ENCODE peak calls at places on chromosomes 7 and 10, in nine cellular contexts. O is tibial nerve; T is HEK293T; B is GM06990; C is SJSA1; H is stimulated activated CD4-positive, alpha-beta T cell treated with anti-CD3 and anti-CD28 coated beads, Interleukin-1b, Interleukin-23, amount 100 ng/mL, for 48 hours; Y is HT-29; G is skeletal muscle cell; D is hypothalamus. V is an unnamed sample.
A peak's percentile ranks its signal among the peaks of the same experiment; 100 is the strongest.

GRCh38 chr7:2757904-2758672 is 70.1 kb downstream of the AMZ1 start:
- DNase-seq in O (peak; percentile 50), T (peak; percentile 55), B (peak; percentile 63), C (peak; percentile 88), H (peak; percentile 89), Y (peak; percentile 90), G (peak; percentile 97), D (no peak), V (peak; percentile 86)

GRCh38 chr10:29723704-29724103 is 88.9 kb upstream of the SVIL start:
- DNase-seq in O (no peak), T (no peak), B (no peak), C (no peak), H (no peak), Y (no peak), G (no peak), D (no peak), V (no peak)

GRCh38 chr10:88986549-88987242 is 3.9 kb upstream of the FAS start:
- DNase-seq in O (peak; percentile 67), T (peak; percentile 18), B (no peak), C (no peak), H (no peak), Y (peak; percentile 73), G (no peak), D (no peak), V (no peak)

GRCh38 chr7:30465342-30466170 is 13.0 kb downstream of the NOD1 start:
- DNase-seq in O (no peak), T (no peak), B (no peak), C (no peak), H (no peak), Y (peak; percentile 26), G (no peak), D (no peak), V (no peak)

GRCh38 chr7:132333301-132333700 is 243.0 kb downstream of the PLXNA4 start:
- DNase-seq in O (no peak), T (no peak), B (no peak), C (no peak), H (no peak), Y (no peak), G (no peak), D (no peak), V (no peak)

GRCh38 chr10:124725171-124725631 is 19.0 kb downstream of the FAM53B start:
- DNase-seq in O (no peak), T (no peak), B (no peak), C (no peak), H (no peak), Y (no peak), G (no peak), D (no peak), V (no peak)

GRCh38 chr10:3046941-3047621 is 20.3 kb upstream of the PFKP start:
- DNase-seq in O (no peak), T (no peak), B (no peak), C (no peak), H (no peak), Y (peak; percentile 51), G (no peak), D (no peak), V (no peak)

GRCh38 chr10:42960491-42961155 is 116.2 kb upstream of the RET start:
- DNase-seq in O (no peak), T (no peak), B (no peak), C (peak; percentile 45), H (no peak), Y (peak; percentile 5), G (no peak), D (no peak), V (peak; percentile 39)

GRCh38 chr7:26367219-26367711 is 75.6 kb downstream of the SNX10 start:
- DNase-seq in O (no peak), T (no peak), B (no peak), C (no peak), H (no peak), Y (no peak), G (no peak), D (no peak), V (no peak)

GRCh38 chr7:741850-742249 is 14.8 kb upstream of the PRKAR1B start:
- DNase-seq in O (no peak), T (no peak), B (no peak), C (no peak), H (no peak), Y (no peak), G (no peak), D (no peak), V (no peak)

GRCh38 chr10:118204292-118204943 is 137.7 kb downstream of the FAM204A start:
- DNase-seq in O (no peak), T (no peak), B (no peak), C (no peak), H (no peak), Y (no peak), G (no peak), D (no peak), V (no peak)

GRCh38 chr10:6514180-6514579 is 65.9 kb downstream of the PRKCQ start:
- DNase-seq in O (no peak), T (no peak), B (no peak), C (no peak), H (no peak), Y (no peak), G (no peak), D (no peak), V (no peak)

GRCh38 chr7:111363099-111363498 is 199.2 kb downstream of the IMMP2L start:
- DNase-seq in O (no peak), T (no peak), B (no peak), C (no peak), H (no peak), Y (no peak), G (peak; percentile 15), D (no peak), V (peak; percentile 8)

GRCh38 chr7:2936301-2936700 is 92.2 kb upstream of the GNA12 start:
- DNase-seq in O (no peak), T (no peak), B (no peak), C (no peak), H (no peak), Y (no peak), G (no peak), D (no peak), V (no peak)

V was measured in hepatic stellate cell.